ENCODE peak calls at places on chromosome 11, in nine cellular contexts. J, E, R, T, F, G, Q, S and I are unnamed samples.

GRCh38 chr11:125638315-125638714 is 13.4 kb downstream of the CHEK1 start:
- DNase-seq in J (no peak), E (no peak), R (no peak), T (no peak), F (no peak), G (no peak), Q (no peak), S (no peak), I (no peak)

GRCh38 chr11:75715688-75716087 is 1.9 kb upstream of the MOGAT2 start:
- DNase-seq in J (no peak), E (no peak), R (no peak), T (no peak), F (no peak), G (no peak), Q (no peak), S (no peak), I (no peak)

GRCh38 chr11:116219171-116219635 is 553.6 kb downstream of the BUD13 start:
- DNase-seq in J (no peak), E (no peak), R (no peak), T (no peak), F (peak), G (no peak), Q (no peak), S (no peak), I (no peak)

GRCh38 chr11:103587951-103588788 is 448.3 kb upstream of the DDI1 start:
- DNase-seq in J (no peak), E (no peak), R (no peak), T (no peak), F (peak), G (no peak), Q (no peak), S (no peak), I (no peak)

GRCh38 chr11:23288001-23288783 is 427.9 kb upstream of the CCDC179 start:
- DNase-seq in J (no peak), E (peak), R (no peak), T (no peak), F (no peak), G (no peak), Q (peak), S (no peak), I (no peak)

GRCh38 chr11:133841279-133842043 is 3.9 kb downstream of the SPATA19 start:
- DNase-seq in J (no peak), E (no peak), R (no peak), T (no peak), F (no peak), G (no peak), Q (peak), S (no peak), I (no peak)

GRCh38 chr11:73804712-73805111 is 17.0 kb downstream of the MRPL48 start:
- DNase-seq in J (no peak), E (no peak), R (no peak), T (no peak), F (peak), G (no peak), Q (no peak), S (no peak), I (no peak)

GRCh38 chr11:95157824-95158223 is 68.2 kb downstream of the ENDOD1 start:
- DNase-seq in J (no peak), E (no peak), R (no peak), T (no peak), F (no peak), G (no peak), Q (no peak), S (no peak), I (no peak)

GRCh38 chr11:116731097-116731761 is 41.6 kb downstream of the BUD13 start:
- DNase-seq in J (no peak), E (peak), R (no peak), T (no peak), F (peak), G (no peak), Q (no peak), S (peak), I (no peak)

GRCh38 chr11:86969258-86969657 is 14.1 kb upstream of the FZD4 start:
- DNase-seq in J (no peak), E (no peak), R (no peak), T (no peak), F (no peak), G (no peak), Q (no peak), S (no peak), I (no peak)

GRCh38 chr11:123218451-123218850 is 23.4 kb upstream of the CLMP start:
- DNase-seq in J (no peak), E (no peak), R (no peak), T (no peak), F (no peak), G (no peak), Q (no peak), S (no peak), I (no peak)

GRCh38 chr11:78698612-78699011 is 123.9 kb upstream of the NARS2 start:
- DNase-seq in J (no peak), E (no peak), R (no peak), T (no peak), F (no peak), G (no peak), Q (peak), S (no peak), I (no peak)

GRCh38 chr11:71447791-71448256 is 369 bp downstream of the DHCR7 start:
- DNase-seq in J (peak), E (no peak), R (peak), T (peak), F (no peak), G (no peak), Q (peak), S (no peak), I (peak)

GRCh38 chr11:103546236-103546635 is 437.0 kb downstream of the DYNC2H1 start:
- DNase-seq in J (no peak), E (no peak), R (no peak), T (no peak), F (peak), G (no peak), Q (peak), S (no peak), I (no peak)

GRCh38 chr11:30876656-30877371 is 290.7 kb upstream of the MPPED2 start:
- DNase-seq in J (no peak), E (peak), R (no peak), T (no peak), F (peak), G (no peak), Q (no peak), S (no peak), I (no peak)

GRCh38 chr11:131977854-131978253 is 607.4 kb downstream of the NTM start:
- DNase-seq in J (no peak), E (no peak), R (no peak), T (no peak), F (no peak), G (no peak), Q (peak), S (no peak), I (no peak)